ENCODE peak calls at places on chromosomes 12 and 14, in seven cellular contexts. Q is activated T-cell treated with anti-CD3 and anti-CD28 coated beads for 24 hours, B is AG04450, T is putamen, N is AG10803, K is neural crest cell, S is ELR. P is an unnamed sample.

GRCh38 chr12:75488553-75488952 is 8.0 kb downstream of the GLIPR1 start:
- DNase-seq in K (no peak), B (no peak), N (peak; percentile 55), Q (no peak), T (no peak), S (peak; percentile 66), P (no peak)

GRCh38 chr12:55829967-55830600 is 697 bp upstream of the DNAJC14 start:
- DNase-seq in S (no peak), B (no peak), Q (peak; percentile 14), N (no peak), K (peak; percentile 59), T (peak; percentile 73), P (no peak)

GRCh38 chr12:32063796-32064195 is 42.9 kb upstream of the BICD1 start:
- DNase-seq in K (no peak), Q (no peak), S (no peak), B (no peak), T (no peak), N (no peak), P (no peak)

GRCh38 chr12:104485651-104486341 is 29.0 kb downstream of the CHST11 start:
- DNase-seq in Q (peak; percentile 38), B (no peak), T (no peak), K (no peak), S (no peak), N (no peak), P (no peak)

GRCh38 chr12:91722072-91722471 is 423.6 kb downstream of the BTG1 start:
- DNase-seq in Q (peak; percentile 4), K (no peak), N (no peak), S (no peak), B (no peak), T (no peak), P (no peak)

GRCh38 chr12:109153711-109154434 is 37.5 kb downstream of the ACACB start:
- DNase-seq in T (no peak), S (peak; percentile 3), K (no peak), Q (no peak), B (no peak), N (no peak), P (no peak)

GRCh38 chr14:106679776-106680175 is 1153.4 kb downstream of the TMEM121 start:
- DNase-seq in S (no peak), B (no peak), N (no peak), T (no peak), K (no peak), Q (no peak), P (no peak)

GRCh38 chr12:123267991-123268843 is 3.4 kb downstream of the CDK2AP1 start:
- DNase-seq in T (peak; percentile 85), S (no peak), K (no peak), N (peak; percentile 13), Q (no peak), B (no peak), P (no peak)

GRCh38 chr12:78494911-78495310 is 369.7 kb upstream of the SYT1 start:
- DNase-seq in N (peak; percentile 54), T (no peak), K (no peak), S (peak; percentile 10), B (no peak), Q (no peak), P (no peak)

GRCh38 chr12:29650371-29650770 is 133.4 kb downstream of the TMTC1 start:
- DNase-seq in S (no peak), N (no peak), Q (no peak), B (no peak), T (no peak), K (no peak), P (no peak)

GRCh38 chr14:103206023-103206481 is 82.8 kb downstream of the TNFAIP2 start:
- DNase-seq in Q (no peak), B (no peak), K (no peak), N (peak; percentile 74), T (no peak), S (no peak), P (no peak)

GRCh38 chr12:100154472-100155247 is 12.0 kb upstream of the BLTP3B start:
- DNase-seq in B (no peak), T (no peak), K (peak; percentile 80), Q (peak; percentile 62), S (peak; percentile 76), N (peak; percentile 55), P (peak; percentile 60)

GRCh38 chr12:129901256-129901655 is 2.6 kb downstream of the TMEM132D start:
- DNase-seq in Q (no peak), B (no peak), K (no peak), T (no peak), N (peak; percentile 0), S (no peak), P (no peak)

GRCh38 chr12:108338915-108339657 is at the start of gene CMKLR1:
- DNase-seq in Q (no peak), S (no peak), K (no peak), T (no peak), B (no peak), N (no peak), P (no peak)

GRCh38 chr14:93103392-93104080 is 12.2 kb downstream of the ITPK1 start:
- DNase-seq in B (no peak), Q (peak; percentile 46), K (no peak), N (no peak), S (peak; percentile 57), T (no peak), P (peak; percentile 16)

GRCh38 chr12:24879644-24880043 is 69.3 kb downstream of the BCAT1 start:
- DNase-seq in S (no peak), K (no peak), N (peak; percentile 38), T (no peak), B (no peak), Q (no peak), P (no peak)

GRCh38 chr14:89368490-89369477 is 48.2 kb downstream of the FOXN3 start:
- DNase-seq in N (no peak), S (no peak), Q (no peak), B (no peak), T (no peak), K (no peak), P (no peak)

GRCh38 chr14:65096323-65097089 is 5.8 kb downstream of the MAX start:
- DNase-seq in S (no peak), N (peak; percentile 31), K (no peak), Q (no peak), T (no peak), B (no peak), P (no peak)

GRCh38 chr14:28163261-28163660 is 603.3 kb upstream of the FOXG1 start:
- DNase-seq in S (no peak), K (no peak), T (no peak), Q (no peak), N (no peak), B (no peak), P (no peak)

GRCh38 chr12:93106910-93107309 is 177.8 kb upstream of the EEA1 start:
- DNase-seq in B (no peak), N (no peak), S (no peak), T (no peak), Q (no peak), K (no peak), P (no peak)

GRCh38 chr12:102343361-102344121 is 136.8 kb downstream of the IGF1 start:
- DNase-seq in K (no peak), T (no peak), B (no peak), S (peak; percentile 15), N (no peak), Q (no peak), P (no peak)

GRCh38 chr12:85057370-85057963 is 21.3 kb downstream of the LRRIQ1 start:
- DNase-seq in S (peak; percentile 68), T (peak; percentile 14), N (peak; percentile 53), K (peak; percentile 45), B (peak; percentile 13), Q (no peak), P (peak; percentile 41)

GRCh38 chr12:131105351-131105735 is 151.6 kb downstream of the ADGRD1 start:
- DNase-seq in N (no peak), Q (no peak), B (no peak), K (no peak), S (no peak), T (no peak), P (no peak)

GRCh38 chr14:92414685-92415084 is 91.7 kb downstream of the SLC24A4 start:
- DNase-seq in T (no peak), N (no peak), K (no peak), Q (no peak), S (no peak), B (no peak), P (no peak)

GRCh38 chr12:82952946-82953345 is 266.2 kb downstream of the TMTC2 start:
- DNase-seq in T (no peak), B (no peak), N (no peak), K (no peak), S (no peak), Q (no peak), P (no peak)

GRCh38 chr12:96327346-96327745 is 72.9 kb downstream of the CDK17 start:
- DNase-seq in S (no peak), B (no peak), K (no peak), N (no peak), T (no peak), Q (no peak), P (no peak)

GRCh38 chr14:70254476-70254961 is 65.8 kb upstream of the SLC8A3 start:
- DNase-seq in Q (no peak), T (no peak), K (peak; percentile 45), B (no peak), S (peak; percentile 9), N (peak; percentile 6), P (peak; percentile 67)

GRCh38 chr12:47814539-47815170 is 5.0 kb downstream of the HDAC7 start:
- DNase-seq in K (no peak), N (no peak), S (no peak), Q (no peak), T (no peak), B (no peak), P (no peak)

GRCh38 chr12:16389594-16389993 is 42.1 kb downstream of the MGST1 start:
- DNase-seq in K (no peak), B (peak; percentile 59), N (peak; percentile 62), T (no peak), S (peak; percentile 71), Q (no peak), P (no peak)